ENCODE peak calls at places on chromosome 11, in ten cellular contexts. X is adipocyte; O is trophoblast cell; B is right atrium auricular region; T is stomach; Z is IMR-90; P is prostate gland; J is endodermal cell; A is effector memory CD4-positive, alpha-beta T cell; V is fibroblast of lung. R is an unnamed sample. For H3K4me1, the result is how much of the 10 kb centered on the place peaks cover.

GRCh38 chr11:61120099-61120864 is 18.0 kb downstream of the CD5 start:
- DNase-seq in X (no peak), O (no peak), B (no peak), T (no peak), Z (no peak), P (no peak), J (no peak), A (no peak), V (no peak), R (no peak)

GRCh38 chr11:60905551-60906113 is 753 bp downstream of the PRPF19 start:
- DNase-seq in X (peak), O (peak), B (no peak), T (no peak), Z (peak), P (peak), J (no peak), A (no peak), V (peak), R (peak)

GRCh38 chr11:134439181-134439580 is 27.1 kb upstream of the B3GAT1 start:
- DNase-seq in X (no peak), O (no peak), B (no peak), T (no peak), Z (no peak), P (no peak), J (no peak), A (no peak), V (no peak), R (no peak)

GRCh38 chr11:13109616-13110015 is 100.5 kb downstream of the RASSF10 start:
- DNase-seq in X (no peak), O (peak), B (no peak), T (no peak), Z (no peak), P (no peak), J (no peak), A (no peak), V (no peak), R (no peak)

GRCh38 chr11:76206077-76206326 is 300 bp downstream of the WNT11 start:
- DNase-seq in X (peak), O (no peak), B (no peak), T (no peak), Z (no peak), P (no peak), J (no peak), A (no peak), V (no peak), R (no peak)

GRCh38 chr11:43366597-43367121 is 7.9 kb downstream of the TTC17 start:
- DNase-seq in X (peak), O (no peak), B (no peak), T (no peak), Z (peak), P (no peak), J (no peak), A (no peak), V (peak), R (no peak)

GRCh38 chr11:128095459-128096096 is 491.8 kb downstream of the ETS1 start:
- DNase-seq in X (peak), O (peak), B (no peak), T (no peak), Z (peak), P (no peak), J (no peak), A (no peak), V (peak), R (peak)

GRCh38 chr11:132055296-132055695 is 684.9 kb downstream of the NTM start:
- DNase-seq in X (no peak), O (no peak), B (no peak), T (no peak), Z (no peak), P (no peak), J (no peak), A (no peak), V (no peak), R (no peak)

GRCh38 chr11:74926304-74927030 is 22.4 kb downstream of the XRRA1 start:
- DNase-seq in X (no peak), O (no peak), B (no peak), T (no peak), Z (peak), P (no peak), J (no peak), A (no peak), V (peak), R (no peak)

GRCh38 chr11:102269927-102270326 is 47.4 kb upstream of the BIRC3 start:
- DNase-seq in X (peak), O (no peak), B (no peak), T (no peak), Z (peak), P (no peak), J (no peak), A (no peak), V (peak), R (no peak)

GRCh38 chr11:80371931-80372330 is 931.1 kb upstream of the TENM4 start:
- DNase-seq in X (no peak), O (no peak), B (no peak), T (no peak), Z (no peak), P (no peak), J (no peak), A (no peak), V (no peak), R (no peak)

GRCh38 chr11:87097582-87097981 is 59.8 kb downstream of the TMEM135 start:
- DNase-seq in X (peak), O (peak), B (no peak), T (peak), Z (peak), P (no peak), J (peak), A (peak), V (peak), R (peak)

GRCh38 chr11:116698080-116698479 is 74.7 kb downstream of the BUD13 start:
- DNase-seq in X (no peak), O (no peak), B (peak), T (peak), Z (no peak), P (no peak), J (no peak), A (no peak), V (no peak), R (no peak)

GRCh38 chr11:93532285-93532789 is 10.9 kb downstream of the SMCO4 start:
- DNase-seq in X (no peak), O (no peak), B (no peak), T (no peak), Z (peak), P (no peak), J (no peak), A (no peak), V (no peak), R (peak)

GRCh38 chr11:8807544-8808225 is 103.3 kb upstream of the AKIP1 start:
- DNase-seq in X (peak), O (no peak), B (peak), T (peak), Z (peak), P (no peak), J (no peak), A (no peak), V (peak), R (no peak)

GRCh38 chr11:124301482-124301881 is 12.3 kb downstream of the OR8D1 start:
- DNase-seq in X (peak), O (no peak), B (no peak), T (no peak), Z (peak), P (no peak), J (no peak), A (no peak), V (peak), R (no peak)

GRCh38 chr11:128400382-128401203 is 186.8 kb downstream of the ETS1 start:
- DNase-seq in X (peak), O (no peak), B (no peak), T (no peak), Z (peak), P (no peak), J (no peak), A (no peak), V (peak), R (peak)

GRCh38 chr11:57568330-57568766 is 876 bp upstream of the UBE2L6 start:
- DNase-seq in X (peak), O (peak), B (peak), T (no peak), Z (peak), P (no peak), J (peak), A (peak), V (peak), R (no peak)

DNA sequence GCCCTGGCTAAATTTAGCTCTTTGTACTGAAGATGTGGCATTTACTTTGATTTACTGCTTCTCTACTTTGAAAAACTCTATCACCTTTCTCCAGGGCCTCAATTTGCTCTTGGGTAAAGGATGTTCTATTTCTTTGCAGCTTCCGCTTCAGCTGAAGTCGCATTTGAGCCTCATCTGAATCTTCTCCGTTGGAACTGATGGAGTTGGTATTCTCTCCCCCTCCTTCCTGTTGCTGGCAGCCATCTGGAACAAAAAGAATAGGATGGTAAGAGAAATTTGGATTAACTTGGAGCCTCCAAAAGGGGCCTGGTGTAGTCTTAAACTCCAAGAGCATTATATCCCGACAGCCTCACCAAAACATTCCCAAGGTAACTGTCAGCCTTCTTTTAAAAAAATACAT is 16.6 kb downstream of the PAX6 start:
- DNase-seq in X (no peak), O (no peak), B (no peak), T (no peak), Z (no peak), P (no peak), J (no peak), A (no peak), V (no peak), R (no peak)
- H3K4me1 ChIP-seq in X (under half), O (under half), B (under half), T (under half), Z (under half), P (under half), J (under half), A (under half), V (under half), R (under half)

DNA sequence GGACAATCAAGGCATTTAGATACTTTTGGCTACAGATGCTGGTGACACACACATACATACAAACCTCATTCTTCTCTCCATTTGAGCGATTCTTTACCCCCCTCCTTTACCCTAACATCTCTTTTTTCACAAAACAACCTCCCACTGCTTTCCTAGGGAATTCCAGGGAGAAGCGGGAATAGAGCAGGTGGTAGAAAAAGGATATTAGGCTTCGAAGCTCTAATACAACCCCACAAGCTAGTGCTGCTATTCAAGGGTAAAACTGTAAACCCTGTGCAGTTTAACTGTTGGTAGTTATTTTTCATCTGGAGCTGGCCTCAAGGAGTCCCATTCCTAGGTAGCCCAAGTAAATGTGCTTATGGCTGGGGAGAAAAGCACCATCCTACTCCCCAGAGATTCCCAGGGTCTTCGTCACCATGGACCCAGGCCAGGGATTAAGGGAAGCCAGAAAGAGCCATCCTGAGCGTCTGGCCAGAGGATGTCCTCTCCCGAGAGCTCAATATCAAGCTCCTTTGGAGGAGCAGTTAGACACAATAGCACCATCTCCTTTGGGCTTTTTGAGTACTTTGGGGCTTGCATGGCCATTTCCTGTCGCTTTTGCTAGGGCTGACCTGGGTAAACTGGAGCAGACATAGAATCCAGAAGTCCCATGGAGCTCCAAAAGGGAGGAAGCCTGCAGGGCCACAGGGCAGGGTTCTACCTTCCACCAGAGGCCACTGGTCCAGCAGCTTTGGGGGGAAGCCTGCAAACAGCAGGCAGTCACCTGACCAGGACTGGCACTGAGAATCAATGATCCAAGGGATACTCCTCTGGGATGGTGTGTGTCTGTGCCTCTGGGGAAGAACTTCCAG is 3.1 kb downstream of the MAML2 start:
- DNase-seq in X (no peak), O (no peak), B (no peak), T (no peak), Z (peak), P (no peak), J (no peak), A (no peak), V (peak), R (no peak)
- H3K4me1 ChIP-seq in X (half or more), O (under half), B (half or more), T (half or more), Z (under half), P (under half), J (under half), A (under half), V (under half), R (under half)

GRCh38 chr11:114439229-114440120 is at the start of gene REXO2:
- DNase-seq in X (peak), O (peak), B (peak), T (peak), Z (peak), P (peak), J (peak), A (peak), V (peak), R (peak)

GRCh38 chr11:114438303-114438702 is 964 bp upstream of the REXO2 start:
- DNase-seq in X (no peak), O (peak), B (no peak), T (no peak), Z (peak), P (no peak), J (peak), A (no peak), V (no peak), R (no peak)

GRCh38 chr11:114440971-114441810 is 1.9 kb downstream of the REXO2 start:
- DNase-seq in X (peak), O (no peak), B (no peak), T (no peak), Z (no peak), P (peak), J (no peak), A (no peak), V (peak), R (no peak)

GRCh38 chr11:114441921-114442320 is 2.7 kb downstream of the REXO2 start:
- DNase-seq in X (peak), O (no peak), B (no peak), T (no peak), Z (no peak), P (no peak), J (no peak), A (no peak), V (no peak), R (no peak)

GRCh38 chr11:114440121-114440860 is 1.0 kb downstream of the REXO2 start:
- DNase-seq in X (peak), O (peak), B (no peak), T (no peak), Z (peak), P (no peak), J (no peak), A (no peak), V (peak), R (peak)
- H3K4me1 ChIP-seq in X (under half), O (under half), B (under half), T (under half), Z (under half), P (under half), J (under half), A (under half), V (under half), R (under half)

GRCh38 chr11:59898652-59899051 is 20.1 kb downstream of the OOSP3 start:
- DNase-seq in X (no peak), O (no peak), B (no peak), T (no peak), Z (no peak), P (no peak), J (no peak), A (no peak), V (no peak), R (no peak)

GRCh38 chr11:59901306-59901705 is 22.7 kb downstream of the OOSP3 start:
- DNase-seq in X (peak), O (no peak), B (no peak), T (no peak), Z (no peak), P (no peak), J (no peak), A (no peak), V (no peak), R (peak)

GRCh38 chr11:59894616-59895015 is 16.0 kb downstream of the OOSP3 start:
- DNase-seq in X (no peak), O (no peak), B (no peak), T (no peak), Z (no peak), P (no peak), J (no peak), A (no peak), V (no peak), R (no peak)

GRCh38 chr11:59898046-59898445 is 19.5 kb downstream of the OOSP3 start:
- DNase-seq in X (no peak), O (no peak), B (no peak), T (no peak), Z (no peak), P (no peak), J (no peak), A (no peak), V (no peak), R (no peak)

DNA sequence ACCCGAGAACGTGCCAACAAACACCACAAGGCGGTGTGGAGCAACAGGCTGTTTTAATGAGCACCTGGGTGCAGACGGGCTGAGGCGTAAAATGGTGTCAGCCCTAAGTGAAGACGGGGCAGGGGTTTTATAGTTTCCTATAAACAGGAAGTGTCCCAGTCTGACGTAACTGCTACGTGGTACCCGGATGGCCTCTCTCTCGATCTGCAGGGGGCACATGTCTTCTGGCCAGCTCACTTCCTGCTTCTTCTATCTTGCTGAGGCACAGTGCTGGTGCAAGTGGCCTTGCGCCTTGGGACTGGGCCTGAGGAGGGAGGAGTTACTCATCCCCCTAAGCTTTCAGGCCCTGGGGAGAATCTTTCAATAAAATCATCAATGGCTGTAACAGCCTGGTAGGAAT is 20.9 kb downstream of the OOSP3 start:
- DNase-seq in X (no peak), O (no peak), B (no peak), T (no peak), Z (no peak), P (no peak), J (peak), A (no peak), V (no peak), R (no peak)
- H3K4me1 ChIP-seq in X (under half), O (under half), B (under half), T (under half), Z (under half), P (under half), J (under half), A (under half), V (under half), R (under half)

DNA sequence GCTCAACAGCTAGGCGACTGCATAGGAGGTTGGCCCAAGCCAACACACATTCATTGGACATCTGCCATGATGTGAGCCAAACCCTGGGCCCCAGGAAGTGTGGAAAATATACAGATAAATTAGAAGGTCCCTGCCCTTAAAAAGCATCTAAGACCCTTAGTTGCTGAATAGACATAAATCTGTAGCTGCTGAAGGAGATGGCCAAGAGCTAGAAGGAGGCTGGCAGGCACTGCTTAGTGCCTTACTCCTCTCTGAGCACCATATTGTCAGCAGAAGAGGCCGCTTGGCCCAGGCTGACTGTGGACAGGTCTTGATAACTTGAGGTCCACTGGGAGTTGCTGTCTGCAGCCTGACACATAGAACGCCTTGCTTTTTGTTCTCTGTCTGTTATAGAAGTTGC is 53.2 kb upstream of the CD44 start:
- DNase-seq in X (no peak), O (no peak), B (no peak), T (no peak), Z (no peak), P (no peak), J (no peak), A (no peak), V (no peak), R (peak)
- H3K4me1 ChIP-seq in X (half or more), O (under half), B (half or more), T (half or more), Z (under half), P (under half), J (under half), A (half or more), V (under half), R (under half)

GRCh38 chr11:78230161-78230877 is 41.6 kb downstream of the USP35 start:
- DNase-seq in X (no peak), O (no peak), B (peak), T (no peak), Z (peak), P (no peak), J (no peak), A (no peak), V (no peak), R (peak)

GRCh38 chr11:78228467-78228866 is 39.7 kb downstream of the USP35 start:
- DNase-seq in X (peak), O (peak), B (peak), T (no peak), Z (peak), P (no peak), J (peak), A (no peak), V (peak), R (peak)

GRCh38 chr11:78227906-78228305 is 39.2 kb downstream of the USP35 start:
- DNase-seq in X (no peak), O (no peak), B (peak), T (no peak), Z (no peak), P (no peak), J (no peak), A (no peak), V (no peak), R (no peak)

GRCh38 chr11:78226684-78227680 is 38.3 kb downstream of the USP35 start:
- DNase-seq in X (no peak), O (no peak), B (peak), T (no peak), Z (no peak), P (no peak), J (no peak), A (no peak), V (no peak), R (no peak)

DNA sequence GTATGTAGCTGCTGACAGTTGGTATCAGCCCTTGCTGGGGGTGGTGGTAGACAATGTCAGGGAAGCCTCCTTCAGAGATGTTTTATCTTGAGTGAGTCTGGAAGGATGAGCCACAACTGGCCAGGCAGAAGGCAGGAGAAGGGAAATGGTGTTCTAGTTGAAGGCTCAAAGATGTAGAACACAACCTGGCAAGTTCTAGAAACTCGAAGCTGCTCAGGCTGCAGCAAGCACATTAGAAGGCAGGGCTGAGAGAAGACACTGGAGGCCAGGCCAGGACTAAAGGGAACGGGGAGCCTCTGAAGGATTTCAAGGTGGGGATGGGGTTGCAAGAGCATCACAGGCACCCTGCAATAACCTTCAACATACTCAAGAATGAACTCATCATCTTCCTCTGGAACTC is 40.4 kb downstream of the USP35 start:
- DNase-seq in X (no peak), O (no peak), B (peak), T (no peak), Z (no peak), P (no peak), J (no peak), A (no peak), V (no peak), R (no peak)
- H3K4me1 ChIP-seq in X (under half), O (under half), B (under half), T (under half), Z (under half), P (under half), J (under half), A (under half), V (under half), R (under half)

GRCh38 chr11:125431009-125431408 is 65.1 kb downstream of the FEZ1 start:
- DNase-seq in X (no peak), O (no peak), B (no peak), T (no peak), Z (no peak), P (no peak), J (peak), A (no peak), V (no peak), R (no peak)

GRCh38 chr11:125429807-125430678 is 66.0 kb downstream of the FEZ1 start:
- DNase-seq in X (no peak), O (peak), B (no peak), T (no peak), Z (no peak), P (no peak), J (peak), A (no peak), V (no peak), R (no peak)

GRCh38 chr11:125431481-125431880 is 64.6 kb downstream of the FEZ1 start:
- DNase-seq in X (no peak), O (no peak), B (no peak), T (no peak), Z (no peak), P (no peak), J (peak), A (no peak), V (no peak), R (no peak)

GRCh38 chr11:125435461-125436238 is 60.4 kb downstream of the FEZ1 start:
- DNase-seq in X (no peak), O (no peak), B (no peak), T (no peak), Z (peak), P (no peak), J (peak), A (no peak), V (no peak), R (no peak)

GRCh38 chr11:125433454-125434121 is 62.5 kb downstream of the FEZ1 start:
- DNase-seq in X (peak), O (peak), B (no peak), T (peak), Z (peak), P (no peak), J (peak), A (no peak), V (peak), R (peak)
- H3K4me1 ChIP-seq in X (under half), O (under half), B (under half), T (under half), Z (under half), P (under half), J (under half), A (under half), V (under half), R (under half)